ENCODE peak calls at places on chromosomes 5 and 9, in four cellular contexts. One of them, this sample, is unnamed. For H3K9me3, the result is how much of the 10 kb centered on the place peaks cover.

GRCh38 chr5:139799359-139799758 is 3.8 kb downstream of the PSD2 start:
- DNase-seq in Peyer's patch: no peak
- DNase-seq in GM23248: no peak
- DNase-seq in SJSA1: no peak
- DNase-seq in this sample: no peak

GRCh38 chr9:99147177-99147576 is 42.3 kb downstream of the TGFBR1 start:
- DNase-seq in GM23248: no peak
- DNase-seq in SJSA1: no peak
- DNase-seq in Peyer's patch: no peak
- DNase-seq in this sample: no peak

GRCh38 chr5:94969174-94969573 is 315.7 kb downstream of the MCTP1 start:
- DNase-seq in GM23248: peak
- DNase-seq in Peyer's patch: no peak
- DNase-seq in SJSA1: peak
- DNase-seq in this sample: no peak

GRCh38 chr5:40687316-40687715 is 7.6 kb downstream of the PTGER4 start:
- DNase-seq in SJSA1: no peak
- DNase-seq in GM23248: no peak
- DNase-seq in Peyer's patch: no peak
- DNase-seq in this sample: no peak

GRCh38 chr9:22683393-22684075 is 236.9 kb downstream of the DMRTA1 start:
- DNase-seq in SJSA1: peak
- DNase-seq in Peyer's patch: no peak
- DNase-seq in GM23248: peak
- DNase-seq in this sample: no peak

GRCh38 chr9:136312436-136312835 is 8.5 kb upstream of the CCDC187 start:
- DNase-seq in SJSA1: peak
- DNase-seq in GM23248: peak
- DNase-seq in Peyer's patch: no peak
- DNase-seq in this sample: no peak

GRCh38 chr9:129351058-129351641 is 173.1 kb upstream of the IER5L start:
- DNase-seq in Peyer's patch: no peak
- DNase-seq in GM23248: no peak
- DNase-seq in SJSA1: no peak
- DNase-seq in this sample: peak

GRCh38 chr5:77492653-77493000 is 511 bp upstream of the WDR41 start:
- DNase-seq in Peyer's patch: no peak
- DNase-seq in SJSA1: no peak
- DNase-seq in GM23248: no peak
- DNase-seq in this sample: no peak

GRCh38 chr5:44983006-44983405 is 174.3 kb downstream of the MRPS30 start:
- DNase-seq in GM23248: no peak
- DNase-seq in Peyer's patch: no peak
- DNase-seq in SJSA1: no peak
- DNase-seq in this sample: no peak

GRCh38 chr5:178330791-178331404 is 98.3 kb upstream of the PHYKPL start:
- DNase-seq in Peyer's patch: peak
- DNase-seq in GM23248: no peak
- DNase-seq in SJSA1: no peak
- DNase-seq in this sample: no peak
- H3K4me3 ChIP-seq in Peyer's patch: no peak
- H3K4me3 ChIP-seq in GM23248: no peak
- H3K4me3 ChIP-seq in SJSA1: no peak
- H3K4me3 ChIP-seq in this sample: no peak

GRCh38 chr5:179113143-179113530 is 53.0 kb downstream of the ZNF354C start:
- DNase-seq in SJSA1: no peak
- DNase-seq in Peyer's patch: no peak
- DNase-seq in GM23248: no peak
- DNase-seq in this sample: peak

GRCh38 chr5:179111267-179112207 is 51.4 kb downstream of the ZNF354C start:
- DNase-seq in SJSA1: no peak
- DNase-seq in Peyer's patch: no peak
- DNase-seq in GM23248: no peak
- DNase-seq in this sample: peak

GRCh38 chr5:179113945-179114641 is 53.9 kb downstream of the ZNF354C start:
- DNase-seq in SJSA1: no peak
- DNase-seq in GM23248: no peak
- DNase-seq in Peyer's patch: no peak
- DNase-seq in this sample: peak

GRCh38 chr5:179110528-179110927 is 50.4 kb downstream of the ZNF354C start:
- DNase-seq in GM23248: no peak
- DNase-seq in SJSA1: no peak
- DNase-seq in Peyer's patch: no peak
- DNase-seq in this sample: no peak

DNA sequence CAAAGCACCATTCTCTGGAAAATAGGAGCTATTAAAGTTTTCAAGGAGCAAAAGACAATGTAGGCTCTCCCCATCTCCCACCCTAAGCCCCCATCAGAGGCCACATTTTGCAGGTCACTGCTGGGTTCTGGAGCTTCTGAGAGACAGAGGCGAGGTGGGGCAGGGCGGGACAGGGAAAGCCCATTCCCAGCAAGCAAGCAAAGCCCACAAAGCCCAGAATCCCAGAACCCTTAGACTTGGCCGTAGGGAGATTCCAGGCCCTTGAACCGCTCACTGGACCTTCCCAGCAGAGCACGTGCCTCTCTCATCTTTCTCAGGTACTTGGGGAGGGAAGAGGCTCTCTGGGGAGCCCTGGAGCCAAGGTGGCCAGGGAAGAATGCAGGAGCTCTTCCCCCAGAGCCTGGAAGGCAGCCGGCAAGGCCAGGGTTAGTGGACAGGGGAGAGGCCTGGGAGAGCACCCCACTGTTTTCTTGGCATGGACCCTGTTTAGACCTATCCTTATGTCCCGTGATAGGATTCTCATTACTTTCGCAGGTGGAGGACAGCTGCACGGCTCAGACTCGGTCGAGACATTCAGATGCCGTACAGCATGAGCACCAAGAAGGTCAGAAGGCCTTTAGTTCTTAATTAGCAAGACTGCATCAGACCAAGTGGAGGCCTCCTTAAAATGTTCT is 52.4 kb downstream of the ZNF354C start:
- DNase-seq in SJSA1: no peak
- DNase-seq in GM23248: no peak
- DNase-seq in Peyer's patch: no peak
- DNase-seq in this sample: peak
- H3K9me3 ChIP-seq in SJSA1: half or more
- H3K9me3 ChIP-seq in GM23248: under half
- H3K9me3 ChIP-seq in Peyer's patch: under half
- H3K9me3 ChIP-seq in this sample: under half

GRCh38 chr9:113886003-113886324 is 9.9 kb downstream of the ZNF618 start:
- DNase-seq in GM23248: peak
- DNase-seq in SJSA1: peak
- DNase-seq in Peyer's patch: no peak
- DNase-seq in this sample: no peak
- H3K4me3 ChIP-seq in GM23248: peak
- H3K4me3 ChIP-seq in SJSA1: peak
- H3K4me3 ChIP-seq in Peyer's patch: peak
- H3K4me3 ChIP-seq in this sample: no peak

DNA sequence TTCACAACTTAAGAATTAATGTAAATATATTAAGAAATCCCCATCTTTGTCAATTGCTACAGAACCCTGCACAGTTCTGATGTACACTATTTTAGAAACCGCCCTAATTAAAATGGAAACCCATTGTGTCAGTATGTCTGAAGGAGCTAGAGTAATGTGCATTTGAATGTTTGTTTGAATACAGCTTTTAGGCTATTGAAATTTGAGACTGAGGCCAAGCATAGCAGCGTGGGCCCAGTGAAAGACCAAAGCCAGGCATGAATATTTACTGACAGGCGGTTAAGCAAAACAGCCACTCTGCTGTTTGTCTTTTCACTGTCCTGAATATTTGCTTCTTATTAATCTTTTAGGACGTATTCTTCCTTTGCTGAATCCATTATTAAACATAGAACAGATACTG is 252.3 kb downstream of the IZUMO3 start:
- DNase-seq in GM23248: no peak
- DNase-seq in Peyer's patch: no peak
- DNase-seq in SJSA1: no peak
- DNase-seq in this sample: no peak
- H3K9me3 ChIP-seq in GM23248: under half
- H3K9me3 ChIP-seq in Peyer's patch: under half
- H3K9me3 ChIP-seq in SJSA1: under half
- H3K9me3 ChIP-seq in this sample: under half

GRCh38 chr5:1594336-1595106 is 70.8 kb upstream of the LPCAT1 start:
- DNase-seq in Peyer's patch: peak
- DNase-seq in GM23248: peak
- DNase-seq in SJSA1: no peak
- DNase-seq in this sample: peak
- H3K4me3 ChIP-seq in Peyer's patch: peak
- H3K4me3 ChIP-seq in GM23248: peak
- H3K4me3 ChIP-seq in SJSA1: no peak
- H3K4me3 ChIP-seq in this sample: peak